ENCODE peak calls at places on chromosomes 4 and X, in seven cellular contexts. R is CD4-positive, alpha-beta T cell; U is nephron progenitor cell; B is GM20000; O is body of pancreas; J is AG04449; I is neural crest cell. L is an unnamed sample.

GRCh38 chr4:54152846-54153600 is 53.1 kb downstream of the GSX2 start:
- DNase-seq in R (no peak), B (no peak), J (peak; percentile 49), U (no peak), I (no peak), O (no peak), L (no peak)

GRCh38 chr4:185472063-185472542 is 570 bp upstream of the CCDC110 start:
- DNase-seq in J (no peak), I (no peak), U (no peak), B (peak; percentile 23), R (no peak), O (no peak), L (no peak)

GRCh38 chr4:140851032-140851636 is 94.9 kb upstream of the TBC1D9 start:
- DNase-seq in U (peak; percentile 47), O (peak; percentile 50), R (no peak), B (peak; percentile 62), J (no peak), I (peak; percentile 56), L (peak; percentile 61)

GRCh38 chr4:100190643-100191600 is 654 bp upstream of the DDIT4L start:
- DNase-seq in J (no peak), O (no peak), I (peak; percentile 8), B (no peak), R (no peak), U (peak; percentile 8), L (no peak)

GRCh38 chr4:173318648-173319211 is 15.4 kb downstream of the HMGB2 start:
- DNase-seq in B (no peak), R (no peak), U (no peak), O (no peak), I (no peak), J (no peak), L (no peak)

GRCh38 chr4:84677995-84678394 is 95.1 kb downstream of the CDS1 start:
- DNase-seq in J (no peak), B (no peak), I (no peak), R (no peak), O (no peak), U (no peak), L (no peak)

GRCh38 chrX:48818098-48818497 is 8.2 kb upstream of the ERAS start:
- DNase-seq in I (no peak), U (no peak), B (no peak), J (no peak), O (no peak), R (no peak), L (no peak)

GRCh38 chr4:91936301-91936700 is 367.5 kb upstream of the GRID2 start:
- DNase-seq in I (no peak), U (no peak), O (no peak), J (no peak), R (no peak), B (no peak), L (no peak)

GRCh38 chrX:18490816-18491215 is 65.4 kb downstream of the CDKL5 start:
- DNase-seq in B (no peak), U (no peak), I (no peak), R (no peak), J (no peak), O (no peak), L (no peak)

GRCh38 chr4:42750091-42750490 is 93.2 kb upstream of the ATP8A1 start:
- DNase-seq in I (no peak), B (peak; percentile 10), U (no peak), R (no peak), J (no peak), O (peak; percentile 17), L (no peak)

GRCh38 chrX:44872319-44872816 is 620 bp upstream of the KDM6A start:
- DNase-seq in B (peak; percentile 29), O (peak; percentile 45), R (peak; percentile 38), I (no peak), J (no peak), U (no peak), L (peak; percentile 70)

GRCh38 chrX:19659929-19660328 is 144.6 kb upstream of the MAP3K15 start:
- DNase-seq in U (no peak), J (no peak), R (no peak), O (no peak), I (no peak), B (no peak), L (no peak)

GRCh38 chr4:143482753-143483362 is 30.6 kb upstream of the SMARCA5 start:
- DNase-seq in U (peak; percentile 10), R (no peak), J (peak; percentile 14), I (peak; percentile 10), B (peak; percentile 51), O (peak; percentile 14), L (peak; percentile 40)

GRCh38 chrX:86047174-86047991 is at the start of gene CHM:
- DNase-seq in U (peak; percentile 60), I (peak; percentile 62), O (peak; percentile 54), B (peak; percentile 59), R (peak; percentile 43), J (peak; percentile 26), L (peak; percentile 60)

GRCh38 chr4:3168029-3168428 is 80.9 kb upstream of the MSANTD1 start:
- DNase-seq in O (no peak), B (no peak), J (no peak), U (no peak), R (no peak), I (no peak), L (no peak)

GRCh38 chr4:85707591-85707990 is 232.6 kb downstream of the ARHGAP24 start:
- DNase-seq in J (no peak), R (no peak), U (no peak), B (peak; percentile 38), I (no peak), O (no peak), L (peak; percentile 12)

GRCh38 chr4:85703098-85703497 is 228.1 kb downstream of the ARHGAP24 start:
- DNase-seq in I (no peak), R (no peak), O (no peak), J (no peak), U (no peak), B (no peak), L (no peak)

GRCh38 chr4:85713005-85713404 is 238.1 kb downstream of the ARHGAP24 start:
- DNase-seq in O (no peak), U (no peak), B (no peak), R (no peak), J (no peak), I (no peak), L (no peak)

DNA sequence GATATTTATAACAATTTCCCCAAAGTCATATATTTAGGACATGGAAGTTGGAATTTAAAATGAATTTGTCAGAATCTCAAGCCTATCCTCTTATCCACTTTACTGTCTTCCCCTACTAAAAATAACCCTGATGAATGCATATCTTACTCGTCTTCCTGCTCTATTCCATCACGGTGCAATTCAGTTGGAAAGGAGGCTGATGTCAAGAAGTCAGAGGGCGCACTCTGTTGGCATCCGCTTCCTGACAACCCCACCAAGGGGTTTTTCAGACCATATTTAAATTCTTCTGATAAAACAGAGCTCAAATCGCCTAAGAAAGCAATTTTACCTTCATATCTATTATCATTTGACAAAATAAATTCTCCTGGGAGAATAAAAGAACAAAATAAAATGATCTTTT is 233.5 kb downstream of the ARHGAP24 start:
- DNase-seq in R (no peak), B (no peak), U (no peak), O (no peak), I (no peak), J (no peak), L (no peak)
- TF ChIP-seq CTCF in R (no peak), B (no peak), U (no peak), O (no peak), I (no peak), J (no peak), L (no peak)

DNA sequence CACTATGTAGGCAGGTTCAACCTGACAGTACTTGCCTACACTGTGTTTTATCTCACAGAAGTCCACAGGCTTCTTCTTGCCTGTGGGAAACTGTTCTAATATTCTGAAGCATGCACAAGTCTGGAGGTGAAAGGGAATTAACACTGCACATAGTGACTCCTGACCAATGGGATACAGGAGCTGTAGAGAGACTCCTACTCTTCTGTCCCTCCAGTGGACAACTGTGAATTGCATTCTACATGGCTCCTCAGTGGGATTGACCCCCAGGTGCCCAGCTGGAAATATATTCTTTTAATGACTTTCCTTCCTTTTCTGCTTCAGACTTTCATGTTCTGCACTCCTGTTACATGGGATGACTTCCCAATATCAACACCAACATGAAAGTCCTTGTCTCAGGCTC is 8.2 kb upstream of the YIPF6 start:
- DNase-seq in U (no peak), R (no peak), O (no peak), I (no peak), J (no peak), B (no peak), L (no peak)
- TF ChIP-seq CTCF in U (peak; percentile 30), R (no peak), O (peak; percentile 28), I (peak; percentile 53), J (peak; percentile 30), B (no peak), L (no peak)

GRCh38 chr4:23962462-23962861 is 72.6 kb upstream of the PPARGC1A start:
- DNase-seq in U (no peak), J (no peak), O (no peak), B (no peak), R (no peak), I (no peak), L (no peak)

GRCh38 chr4:23959401-23960148 is 69.7 kb upstream of the PPARGC1A start:
- DNase-seq in R (no peak), U (no peak), J (no peak), B (no peak), I (no peak), O (no peak), L (no peak)

GRCh38 chr4:23956601-23957364 is 66.9 kb upstream of the PPARGC1A start:
- DNase-seq in O (no peak), J (no peak), I (no peak), B (no peak), U (no peak), R (no peak), L (no peak)

GRCh38 chr4:23958749-23959148 is 68.9 kb upstream of the PPARGC1A start:
- DNase-seq in U (no peak), I (no peak), R (no peak), J (no peak), B (no peak), O (no peak), L (no peak)

DNA sequence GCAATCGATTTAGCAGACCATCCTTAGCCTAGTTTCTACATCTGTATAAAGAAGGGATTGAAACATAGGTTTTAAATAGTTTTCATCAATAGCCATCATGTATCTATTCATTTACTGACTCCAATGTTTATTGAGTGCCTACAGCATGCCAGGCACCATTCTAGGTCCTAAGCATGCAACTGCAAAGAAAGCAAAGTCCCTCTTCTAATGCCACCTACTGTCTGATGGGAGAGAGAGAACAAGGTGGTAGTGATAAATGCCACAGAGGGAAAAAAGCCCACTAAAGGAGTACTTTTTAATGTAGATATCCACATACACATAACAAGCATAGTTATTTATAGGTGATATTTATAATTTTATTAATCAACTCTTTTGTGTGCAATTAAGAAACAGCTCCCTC is 67.6 kb upstream of the PPARGC1A start:
- DNase-seq in O (no peak), U (no peak), I (no peak), R (no peak), J (no peak), B (no peak), L (no peak)
- TF ChIP-seq CTCF in O (no peak), U (no peak), I (no peak), R (no peak), J (no peak), B (no peak), L (no peak)

DNA sequence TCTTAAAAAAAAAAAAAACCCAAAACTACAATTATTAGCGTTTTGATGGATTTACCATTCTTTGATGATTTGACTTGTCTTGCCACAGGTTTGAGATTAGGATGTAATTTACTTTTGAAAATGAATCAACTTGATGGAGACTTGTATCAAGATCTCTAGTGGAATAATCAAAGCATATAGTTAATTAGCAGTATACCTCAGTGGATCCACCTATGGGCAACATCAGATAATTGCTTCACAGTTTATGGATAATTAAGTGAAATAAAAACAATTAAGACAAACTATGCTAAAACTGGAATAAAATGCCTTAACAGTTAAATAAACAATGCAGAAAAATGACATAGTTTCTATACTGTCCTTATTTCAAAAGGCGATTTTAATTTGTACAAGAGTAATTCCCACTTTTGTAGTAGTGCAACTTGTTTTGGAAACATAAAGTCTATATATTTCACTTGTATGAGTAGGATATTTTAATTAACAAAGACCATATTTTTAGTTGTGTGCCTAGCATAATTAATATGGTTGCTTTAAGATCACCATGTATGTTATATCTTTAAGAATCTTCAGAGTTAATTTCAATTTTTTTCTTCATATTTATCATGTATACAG is 4.2 kb downstream of the CPEB2 start:
- DNase-seq in U (no peak), I (no peak), J (no peak), R (no peak), O (no peak), B (peak; percentile 8), L (peak; percentile 15)
- TF ChIP-seq CTCF in U (no peak), I (peak; percentile 52), J (peak; percentile 32), R (peak; percentile 78), O (peak; percentile 31), B (no peak), L (peak; percentile 45)

L was measured in GM13977.